ENCODE peak calls at places on chromosome 17, in five cellular contexts. H, J, D, N and C are unnamed samples.

GRCh38 chr17:78359936-78360370 is at the start of gene SOCS3:
- DNase-seq in H (peak), J (peak), N (peak), D (peak), C (peak)

GRCh38 chr17:61803216-61803615 is 60.1 kb downstream of the BRIP1 start:
- DNase-seq in N (no peak), J (no peak), D (no peak), H (no peak), C (no peak)

GRCh38 chr17:15169676-15170075 is 95.5 kb downstream of the PMP22 start:
- DNase-seq in N (no peak), H (no peak), D (no peak), J (peak), C (no peak)

GRCh38 chr17:80987941-80988461 is 3.6 kb upstream of the CHMP6 start:
- DNase-seq in H (peak), J (no peak), D (no peak), N (no peak), C (peak)

GRCh38 chr17:81821603-81822311 is 11.3 kb downstream of the MCRIP1 start:
- DNase-seq in J (no peak), D (peak), H (peak), N (peak), C (no peak)

GRCh38 chr17:21330436-21331160 is 45.6 kb upstream of the KCNJ12 start:
- DNase-seq in J (no peak), N (peak), H (no peak), D (no peak), C (no peak)

GRCh38 chr17:81867123-81867951 is 3.8 kb downstream of the ARHGDIA start:
- DNase-seq in H (no peak), J (no peak), D (peak), N (no peak), C (peak)

GRCh38 chr17:77634710-77635109 is 323.8 kb upstream of the TNRC6C start:
- DNase-seq in J (no peak), D (no peak), N (no peak), H (no peak), C (peak)

GRCh38 chr17:83119987-83120864 is 40.8 kb downstream of the METRNL start:
- DNase-seq in J (no peak), D (peak), H (peak), N (no peak), C (no peak)

GRCh38 chr17:81046131-81046769 is 11.3 kb downstream of the BAIAP2 start:
- DNase-seq in H (no peak), J (no peak), N (no peak), D (no peak), C (no peak)

GRCh38 chr17:34892864-34893263 is 68.4 kb downstream of the CCT6B start:
- DNase-seq in J (no peak), N (no peak), H (no peak), D (peak), C (no peak)

GRCh38 chr17:3761061-3761917 is 37.6 kb downstream of the HASPIN start:
- DNase-seq in H (no peak), J (no peak), N (no peak), D (no peak), C (no peak)

GRCh38 chr17:42362245-42362961 is 25.8 kb downstream of the STAT3 start:
- DNase-seq in H (peak), J (no peak), N (no peak), D (no peak), C (no peak)

GRCh38 chr17:50564916-50565315 is 4.4 kb downstream of the CACNA1G start:
- DNase-seq in J (no peak), D (peak), H (peak), N (peak), C (no peak)

GRCh38 chr17:50918933-50919296 is 52.8 kb upstream of the TOB1 start:
- DNase-seq in D (no peak), H (no peak), N (no peak), J (no peak), C (no peak)

GRCh38 chr17:5526821-5527598 is 40.6 kb downstream of the MIS12 start:
- DNase-seq in N (peak), D (peak), H (peak), J (no peak), C (no peak)

GRCh38 chr17:81412490-81413093 is 17.3 kb downstream of the BAHCC1 start:
- DNase-seq in J (no peak), D (no peak), H (peak), N (peak), C (no peak)

GRCh38 chr17:8681175-8681949 is 50.8 kb upstream of the MYH10 start:
- DNase-seq in N (peak), D (no peak), J (no peak), H (peak), C (no peak)

GRCh38 chr17:34780438-34780837 is 180.8 kb downstream of the CCT6B start:
- DNase-seq in N (no peak), D (no peak), J (no peak), H (no peak), C (no peak)

GRCh38 chr17:34254651-34255380 is at the start of gene CCL2:
- DNase-seq in H (peak), N (peak), J (peak), D (peak), C (no peak)

GRCh38 chr17:55845385-55845784 is 94.5 kb downstream of the PCTP start:
- DNase-seq in H (peak), J (no peak), N (peak), D (no peak), C (no peak)
- TF ChIP-seq CTCF in H (peak), J (peak), N (no peak), D (no peak), C (peak)

GRCh38 chr17:44308865-44309264 is 464 bp downstream of the RUNDC3A start:
- DNase-seq in N (no peak), H (no peak), J (no peak), D (no peak), C (no peak)
- H3K4me3 ChIP-seq in N (peak), H (peak), J (peak), D (peak), C (peak)

DNA sequence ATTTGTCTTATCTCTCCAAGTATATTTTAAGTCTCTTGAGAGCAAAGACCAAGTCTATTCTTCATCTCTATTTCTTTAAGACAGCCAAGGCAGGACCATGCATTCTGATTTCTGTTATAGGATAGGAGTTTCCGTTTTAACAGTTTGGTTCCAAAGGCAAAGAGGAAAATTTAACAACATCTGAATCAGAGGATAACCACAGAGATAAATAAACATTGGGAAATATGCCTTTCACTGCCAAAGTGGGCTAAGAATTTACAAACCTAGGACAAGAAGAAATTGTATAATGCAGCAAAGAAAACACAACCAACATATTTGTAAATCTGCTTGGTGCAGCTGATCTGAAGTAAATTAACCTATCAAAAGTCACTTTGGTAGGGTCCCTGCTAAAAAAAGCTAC is 37.7 kb downstream of the USP32 start:
- DNase-seq in J (no peak), N (no peak), D (no peak), H (no peak), C (no peak)
- H3K27ac ChIP-seq in J (no peak), N (no peak), D (no peak), H (no peak), C (peak)

DNA sequence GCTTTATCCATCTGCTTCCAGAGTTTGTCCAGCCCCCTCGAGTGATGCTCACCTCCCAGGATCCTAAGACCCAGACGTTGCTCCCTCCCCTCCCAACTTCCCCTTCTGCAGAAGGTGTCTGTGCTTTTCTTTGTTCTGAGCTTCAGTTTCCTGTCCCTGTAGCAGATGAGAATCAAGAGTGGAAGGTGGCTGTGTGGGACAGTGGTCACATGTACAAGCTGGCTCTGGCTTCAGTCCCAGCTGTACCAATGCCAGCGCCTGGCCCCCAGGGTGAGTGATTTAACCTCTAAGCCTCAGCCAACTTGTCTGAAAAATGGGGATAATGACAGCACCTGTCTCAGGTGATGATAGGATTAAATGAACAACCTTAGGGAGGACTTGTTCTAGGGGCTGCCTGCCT is 7.7 kb downstream of the PRR15L start:
- DNase-seq in N (no peak), D (peak), H (no peak), J (no peak), C (no peak)
- TF ChIP-seq CTCF in N (no peak), D (no peak), H (no peak), J (no peak), C (no peak)

GRCh38 chr17:75724016-75725003 is 3.1 kb downstream of the ITGB4 start:
- DNase-seq in J (no peak), N (no peak), D (peak), H (no peak), C (peak)
- H3K4me3 ChIP-seq in J (no peak), N (no peak), D (no peak), H (peak), C (peak)

GRCh38 chr17:49216953-49217650 is 6.6 kb downstream of the ABI3 start:
- DNase-seq in N (peak), D (peak), H (peak), J (no peak), C (no peak)

GRCh38 chr17:49216482-49216881 is 6.0 kb downstream of the ABI3 start:
- DNase-seq in J (no peak), N (no peak), H (no peak), D (no peak), C (no peak)

GRCh38 chr17:49213399-49213798 is 2.9 kb downstream of the ABI3 start:
- DNase-seq in N (no peak), J (no peak), D (no peak), H (no peak), C (no peak)

GRCh38 chr17:49214665-49215360 is 4.3 kb downstream of the ABI3 start:
- DNase-seq in J (no peak), D (no peak), H (no peak), N (no peak), C (no peak)

DNA sequence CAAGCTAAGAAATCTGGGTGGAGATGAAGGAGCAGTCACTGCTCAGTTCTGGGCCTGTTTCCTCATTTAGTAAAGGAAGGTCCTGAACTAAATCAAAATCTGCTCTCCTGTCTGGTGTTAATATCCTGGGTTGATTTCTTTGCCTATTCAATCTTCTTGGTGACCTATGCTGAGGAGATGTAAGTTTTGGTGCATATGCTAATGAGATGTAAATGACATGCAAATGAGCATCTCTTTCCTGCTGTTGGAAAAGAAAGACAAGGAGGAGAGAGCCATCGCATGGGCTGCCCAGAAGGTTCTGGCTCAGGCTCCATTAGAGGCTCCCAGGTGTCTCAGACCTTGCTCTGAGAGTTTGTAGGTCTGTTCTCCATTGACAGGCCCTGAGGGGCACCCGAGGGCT is 3.3 kb downstream of the ABI3 start:
- DNase-seq in J (no peak), N (no peak), D (no peak), H (no peak), C (no peak)
- H3K27ac ChIP-seq in J (no peak), N (peak), D (no peak), H (peak), C (no peak)